ENCODE peak calls at places on chromosomes 5 and 9, in six cellular contexts. F is central memory CD8-positive, alpha-beta T cell; A is mucosa of descending colon; H is T-cell; V is effector memory CD8-positive, alpha-beta T cell; S is heart left ventricle. G is an unnamed sample.

GRCh38 chr5:170296036-170296934 is 1.3 kb downstream of the LCP2 start:
- ATAC-seq in F (no peak), A (no peak), H (no peak), V (no peak), S (no peak), G (no peak)

GRCh38 chr9:93151097-93151784 is 17.2 kb upstream of the NINJ1 start:
- ATAC-seq in F (no peak), A (no peak), H (no peak), V (no peak), S (no peak), G (no peak)

GRCh38 chr5:142862585-142862984 is 92.4 kb downstream of the ARHGAP26 start:
- ATAC-seq in F (no peak), A (no peak), H (no peak), V (no peak), S (no peak), G (no peak)

GRCh38 chr5:32449216-32449721 is 4.7 kb upstream of the ZFR start:
- ATAC-seq in F (no peak), A (no peak), H (no peak), V (no peak), S (no peak), G (no peak)

GRCh38 chr5:14655146-14655741 is 9.3 kb upstream of the OTULIN start:
- ATAC-seq in F (no peak), A (no peak), H (peak), V (peak), S (no peak), G (no peak)

GRCh38 chr5:143448518-143448917 is 45.0 kb upstream of the NR3C1 start:
- ATAC-seq in F (no peak), A (no peak), H (peak), V (peak), S (no peak), G (no peak)

GRCh38 chr9:134854541-134854981 is 26.0 kb upstream of the FCN2 start:
- ATAC-seq in F (no peak), A (no peak), H (no peak), V (no peak), S (no peak), G (no peak)

GRCh38 chr9:100213730-100214477 is 114.9 kb downstream of the INVS start:
- ATAC-seq in F (no peak), A (no peak), H (no peak), V (no peak), S (no peak), G (no peak)

GRCh38 chr5:59358497-59358896 is 535.0 kb downstream of the PDE4D start:
- ATAC-seq in F (no peak), A (peak), H (no peak), V (peak), S (peak), G (no peak)

GRCh38 chr5:181260720-181261319 is at the start of gene TRIM52:
- ATAC-seq in F (peak), A (peak), H (peak), V (peak), S (peak), G (peak)

GRCh38 chr5:22465177-22465576 is 388.0 kb downstream of the CDH12 start:
- ATAC-seq in F (no peak), A (no peak), H (no peak), V (no peak), S (no peak), G (no peak)

GRCh38 chr9:113661074-113661473 is 197.5 kb downstream of the RGS3 start:
- ATAC-seq in F (no peak), A (no peak), H (no peak), V (no peak), S (no peak), G (no peak)

GRCh38 chr9:38112010-38112409 is 43.0 kb upstream of the SHB start:
- ATAC-seq in F (no peak), A (no peak), H (no peak), V (no peak), S (no peak), G (no peak)

GRCh38 chr5:38497946-38498345 is 58.5 kb downstream of the LIFR start:
- ATAC-seq in F (no peak), A (no peak), H (no peak), V (no peak), S (no peak), G (no peak)

GRCh38 chr9:127090341-127090985 is 32.0 kb downstream of the ANGPTL2 start:
- ATAC-seq in F (no peak), A (no peak), H (no peak), V (no peak), S (no peak), G (no peak)

GRCh38 chr5:53463909-53464621 is 16.4 kb upstream of the FST start:
- ATAC-seq in F (no peak), A (no peak), H (no peak), V (no peak), S (peak), G (no peak)

GRCh38 chr9:137143459-137143858 is 4.5 kb downstream of the GRIN1 start:
- ATAC-seq in F (no peak), A (no peak), H (no peak), V (no peak), S (no peak), G (no peak)

GRCh38 chr9:134602547-134603362 is 38.8 kb upstream of the COL5A1 start:
- ATAC-seq in F (no peak), A (peak), H (no peak), V (no peak), S (no peak), G (no peak)

GRCh38 chr9:36280989-36281388 is 22.7 kb upstream of the GNE start:
- ATAC-seq in F (no peak), A (no peak), H (no peak), V (no peak), S (no peak), G (no peak)

GRCh38 chr5:129554134-129554904 is 94.2 kb downstream of the ADAMTS19 start:
- ATAC-seq in F (no peak), A (no peak), H (no peak), V (no peak), S (no peak), G (no peak)

G was measured in stimulated activated memory B cell treated with anti-CD40 and anti-IgM and Interleukin-4, amounts not matched to agents 10 μg/mL and 1 μg/mL and 100 μg/mL, for 72 hours.